ENCODE peak calls at places on chromosome 18, in ten cellular contexts. One of them, this sample, is unnamed.

GRCh38 chr18:48728204-48728833 is 189.5 kb downstream of the CTIF start:
- DNase-seq in K562: no peak
- DNase-seq in heart right ventricle: no peak
- DNase-seq in tibial artery: peak; percentile 78
- DNase-seq in cardiac muscle cell: peak; percentile 98
- DNase-seq in psoas muscle: no peak
- DNase-seq in spleen: no peak
- DNase-seq in A549: no peak
- DNase-seq in endodermal cell: no peak
- DNase-seq in fibroblast of lung: peak; percentile 100
- DNase-seq in this sample: no peak

GRCh38 chr18:31356025-31356424 is 20.6 kb upstream of the DSG4 start:
- DNase-seq in tibial artery: no peak
- DNase-seq in heart right ventricle: no peak
- DNase-seq in endodermal cell: no peak
- DNase-seq in spleen: no peak
- DNase-seq in psoas muscle: no peak
- DNase-seq in K562: no peak
- DNase-seq in cardiac muscle cell: no peak
- DNase-seq in fibroblast of lung: no peak
- DNase-seq in A549: no peak
- DNase-seq in this sample: no peak

GRCh38 chr18:10038268-10038667 is 124.5 kb downstream of the VAPA start:
- DNase-seq in heart right ventricle: no peak
- DNase-seq in psoas muscle: no peak
- DNase-seq in K562: no peak
- DNase-seq in A549: no peak
- DNase-seq in fibroblast of lung: no peak
- DNase-seq in spleen: no peak
- DNase-seq in cardiac muscle cell: no peak
- DNase-seq in endodermal cell: peak; percentile 36
- DNase-seq in tibial artery: no peak
- DNase-seq in this sample: no peak

GRCh38 chr18:54033087-54033486 is 191.4 kb downstream of the MBD2 start:
- DNase-seq in endodermal cell: no peak
- DNase-seq in spleen: no peak
- DNase-seq in fibroblast of lung: no peak
- DNase-seq in A549: no peak
- DNase-seq in psoas muscle: no peak
- DNase-seq in tibial artery: no peak
- DNase-seq in heart right ventricle: no peak
- DNase-seq in cardiac muscle cell: no peak
- DNase-seq in K562: no peak
- DNase-seq in this sample: no peak

GRCh38 chr18:32848836-32849235 is 76.0 kb upstream of the KLHL14 start:
- DNase-seq in endodermal cell: no peak
- DNase-seq in fibroblast of lung: peak; percentile 44
- DNase-seq in spleen: no peak
- DNase-seq in A549: no peak
- DNase-seq in K562: no peak
- DNase-seq in heart right ventricle: no peak
- DNase-seq in tibial artery: no peak
- DNase-seq in cardiac muscle cell: no peak
- DNase-seq in psoas muscle: no peak
- DNase-seq in this sample: no peak

GRCh38 chr18:46712406-46712805 is 44.4 kb downstream of the ST8SIA5 start:
- DNase-seq in spleen: no peak
- DNase-seq in heart right ventricle: no peak
- DNase-seq in psoas muscle: peak; percentile 73
- DNase-seq in tibial artery: no peak
- DNase-seq in K562: no peak
- DNase-seq in cardiac muscle cell: peak; percentile 10
- DNase-seq in endodermal cell: no peak
- DNase-seq in fibroblast of lung: peak; percentile 91
- DNase-seq in A549: no peak
- DNase-seq in this sample: no peak

GRCh38 chr18:46072959-46073358 is 899 bp upstream of the PSTPIP2 start:
- DNase-seq in cardiac muscle cell: no peak
- DNase-seq in heart right ventricle: no peak
- DNase-seq in spleen: peak; percentile 56
- DNase-seq in A549: no peak
- DNase-seq in tibial artery: no peak
- DNase-seq in fibroblast of lung: no peak
- DNase-seq in endodermal cell: no peak
- DNase-seq in K562: no peak
- DNase-seq in psoas muscle: no peak
- DNase-seq in this sample: no peak

GRCh38 chr18:297936-298335 is 30.1 kb upstream of the THOC1 start:
- DNase-seq in fibroblast of lung: peak; percentile 39
- DNase-seq in endodermal cell: no peak
- DNase-seq in spleen: no peak
- DNase-seq in cardiac muscle cell: no peak
- DNase-seq in tibial artery: no peak
- DNase-seq in K562: no peak
- DNase-seq in psoas muscle: no peak
- DNase-seq in A549: no peak
- DNase-seq in heart right ventricle: no peak
- DNase-seq in this sample: no peak

GRCh38 chr18:58998421-58999203 is 133.9 kb downstream of the ZNF532 start:
- DNase-seq in K562: no peak
- DNase-seq in cardiac muscle cell: peak; percentile 88
- DNase-seq in heart right ventricle: peak; percentile 52
- DNase-seq in psoas muscle: peak; percentile 89
- DNase-seq in endodermal cell: peak; percentile 27
- DNase-seq in spleen: no peak
- DNase-seq in tibial artery: peak; percentile 87
- DNase-seq in fibroblast of lung: peak; percentile 87
- DNase-seq in A549: peak; percentile 42
- DNase-seq in this sample: peak; percentile 85
- H3K4me3 ChIP-seq in K562: no peak overlapping the region
- H3K4me3 ChIP-seq in cardiac muscle cell: no peak overlapping the region
- H3K4me3 ChIP-seq in heart right ventricle: peak overlapping the region; percentile 3
- H3K4me3 ChIP-seq in psoas muscle: peak overlapping the region; percentile 30
- H3K4me3 ChIP-seq in endodermal cell: no peak overlapping the region
- H3K4me3 ChIP-seq in spleen: no peak overlapping the region
- H3K4me3 ChIP-seq in tibial artery: no peak overlapping the region
- H3K4me3 ChIP-seq in fibroblast of lung: peak overlapping the region; percentile 12
- H3K4me3 ChIP-seq in A549: no peak overlapping the region
- H3K4me3 ChIP-seq in this sample: peak overlapping the region; percentile 18

GRCh38 chr18:63131944-63132818 is 187.4 kb downstream of the BCL2 start:
- DNase-seq in endodermal cell: no peak
- DNase-seq in psoas muscle: no peak
- DNase-seq in cardiac muscle cell: no peak
- DNase-seq in K562: no peak
- DNase-seq in fibroblast of lung: no peak
- DNase-seq in tibial artery: no peak
- DNase-seq in A549: no peak
- DNase-seq in heart right ventricle: no peak
- DNase-seq in spleen: no peak
- DNase-seq in this sample: no peak

GRCh38 chr18:63137999-63138448 is 181.5 kb downstream of the BCL2 start:
- DNase-seq in cardiac muscle cell: no peak
- DNase-seq in K562: no peak
- DNase-seq in heart right ventricle: no peak
- DNase-seq in psoas muscle: peak; percentile 61
- DNase-seq in A549: no peak
- DNase-seq in fibroblast of lung: no peak
- DNase-seq in tibial artery: no peak
- DNase-seq in endodermal cell: no peak
- DNase-seq in spleen: peak; percentile 88
- DNase-seq in this sample: no peak

GRCh38 chr18:63132819-63133200 is 186.8 kb downstream of the BCL2 start:
- DNase-seq in A549: no peak
- DNase-seq in spleen: no peak
- DNase-seq in endodermal cell: no peak
- DNase-seq in K562: no peak
- DNase-seq in fibroblast of lung: no peak
- DNase-seq in cardiac muscle cell: no peak
- DNase-seq in heart right ventricle: no peak
- DNase-seq in tibial artery: no peak
- DNase-seq in psoas muscle: peak; percentile 57
- DNase-seq in this sample: no peak

GRCh38 chr18:63138469-63139340 is 180.9 kb downstream of the BCL2 start:
- DNase-seq in heart right ventricle: no peak
- DNase-seq in spleen: peak; percentile 84
- DNase-seq in K562: peak; percentile 6
- DNase-seq in A549: no peak
- DNase-seq in fibroblast of lung: no peak
- DNase-seq in endodermal cell: peak; percentile 89
- DNase-seq in tibial artery: no peak
- DNase-seq in cardiac muscle cell: no peak
- DNase-seq in psoas muscle: peak; percentile 60
- DNase-seq in this sample: peak; percentile 84

DNA sequence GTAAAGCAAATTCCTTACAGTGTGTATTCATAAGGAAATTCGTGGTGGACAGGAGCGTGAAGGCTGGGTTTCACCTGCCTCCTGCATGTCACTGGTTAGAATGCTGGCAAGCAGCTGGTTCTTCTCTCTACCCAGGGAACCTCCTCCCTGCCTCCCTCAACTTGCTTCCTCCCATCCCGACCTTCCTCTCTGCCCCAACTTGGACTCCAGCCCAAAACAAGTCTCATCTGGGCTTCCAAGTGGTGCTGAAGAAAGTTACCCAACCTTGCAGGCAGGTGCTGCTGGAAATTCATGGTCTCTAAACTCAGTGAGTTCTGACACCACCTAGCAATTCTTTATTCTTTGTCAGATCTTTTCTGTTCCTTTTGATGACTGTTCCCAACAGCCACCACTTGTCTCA is 184.5 kb downstream of the BCL2 start:
- DNase-seq in spleen: no peak
- DNase-seq in A549: no peak
- DNase-seq in psoas muscle: no peak
- DNase-seq in tibial artery: no peak
- DNase-seq in K562: no peak
- DNase-seq in fibroblast of lung: no peak
- DNase-seq in cardiac muscle cell: no peak
- DNase-seq in endodermal cell: no peak
- DNase-seq in heart right ventricle: no peak
- DNase-seq in this sample: no peak
- H3K4me1 ChIP-seq in spleen: peaks cover 25% of the 10 kb centered on the region
- H3K4me1 ChIP-seq in A549: no peaks in the 10 kb centered on the region
- H3K4me1 ChIP-seq in psoas muscle: peaks cover 46% of the 10 kb centered on the region
- H3K4me1 ChIP-seq in tibial artery: no peaks in the 10 kb centered on the region
- H3K4me1 ChIP-seq in K562: no peaks in the 10 kb centered on the region
- H3K4me1 ChIP-seq in fibroblast of lung: no peaks in the 10 kb centered on the region
- H3K4me1 ChIP-seq in cardiac muscle cell: no peaks in the 10 kb centered on the region
- H3K4me1 ChIP-seq in endodermal cell: no peaks in the 10 kb centered on the region
- H3K4me1 ChIP-seq in heart right ventricle: peaks cover 14% of the 10 kb centered on the region
- H3K4me1 ChIP-seq in this sample: peaks cover 32% of the 10 kb centered on the region

GRCh38 chr18:74084184-74084583 is 63.5 kb downstream of the FBXO15 start:
- DNase-seq in endodermal cell: peak; percentile 56
- DNase-seq in tibial artery: no peak
- DNase-seq in psoas muscle: no peak
- DNase-seq in fibroblast of lung: no peak
- DNase-seq in cardiac muscle cell: no peak
- DNase-seq in heart right ventricle: no peak
- DNase-seq in K562: no peak
- DNase-seq in spleen: no peak
- DNase-seq in A549: no peak
- DNase-seq in this sample: no peak

GRCh38 chr18:74081966-74082365 is 65.7 kb downstream of the FBXO15 start:
- DNase-seq in A549: no peak
- DNase-seq in K562: no peak
- DNase-seq in fibroblast of lung: no peak
- DNase-seq in heart right ventricle: no peak
- DNase-seq in cardiac muscle cell: no peak
- DNase-seq in tibial artery: no peak
- DNase-seq in endodermal cell: no peak
- DNase-seq in spleen: no peak
- DNase-seq in psoas muscle: no peak
- DNase-seq in this sample: no peak

GRCh38 chr18:74078257-74078656 is 69.4 kb downstream of the FBXO15 start:
- DNase-seq in heart right ventricle: no peak
- DNase-seq in K562: no peak
- DNase-seq in A549: no peak
- DNase-seq in endodermal cell: no peak
- DNase-seq in cardiac muscle cell: no peak
- DNase-seq in psoas muscle: no peak
- DNase-seq in spleen: no peak
- DNase-seq in fibroblast of lung: no peak
- DNase-seq in tibial artery: no peak
- DNase-seq in this sample: no peak

GRCh38 chr18:74083071-74083954 is 64.3 kb downstream of the FBXO15 start:
- DNase-seq in fibroblast of lung: no peak
- DNase-seq in heart right ventricle: no peak
- DNase-seq in spleen: no peak
- DNase-seq in tibial artery: no peak
- DNase-seq in cardiac muscle cell: no peak
- DNase-seq in psoas muscle: no peak
- DNase-seq in A549: no peak
- DNase-seq in endodermal cell: no peak
- DNase-seq in K562: no peak
- DNase-seq in this sample: no peak

DNA sequence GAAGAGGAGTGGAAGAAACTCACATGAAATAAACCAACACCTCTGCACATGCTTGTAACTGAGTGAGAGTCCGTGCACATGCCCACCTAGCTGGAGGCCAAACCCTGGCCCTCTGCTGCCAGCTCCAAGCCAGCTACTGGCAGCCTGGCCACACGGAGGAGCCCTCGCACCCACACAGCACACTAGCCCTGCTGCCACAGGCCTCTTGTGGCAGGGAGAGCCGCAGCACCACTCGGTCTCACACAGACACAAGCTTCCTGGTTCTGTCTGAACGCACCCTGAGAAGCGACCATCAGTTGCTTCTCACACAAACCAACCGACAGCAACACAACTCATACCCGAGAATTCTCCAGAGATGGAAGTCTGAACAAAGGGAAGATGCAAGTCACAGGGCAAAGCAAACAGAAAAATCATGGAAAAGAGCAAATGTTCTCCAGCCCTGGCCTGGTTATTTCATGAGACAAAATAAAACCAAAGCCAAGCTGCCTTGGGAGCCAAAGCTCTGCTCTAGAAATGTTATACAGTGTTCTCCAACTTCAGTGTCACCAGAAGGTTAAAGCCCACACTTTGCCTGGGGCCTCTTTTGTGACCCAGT is 65.1 kb downstream of the FBXO15 start:
- DNase-seq in heart right ventricle: peak; percentile 36
- DNase-seq in cardiac muscle cell: peak; percentile 55
- DNase-seq in K562: no peak
- DNase-seq in psoas muscle: no peak
- DNase-seq in A549: peak; percentile 74
- DNase-seq in spleen: peak; percentile 90
- DNase-seq in fibroblast of lung: peak; percentile 40
- DNase-seq in tibial artery: no peak
- DNase-seq in endodermal cell: peak; percentile 92
- DNase-seq in this sample: peak; percentile 53
- TF ChIP-seq CTCF in heart right ventricle: peak; percentile 52
- TF ChIP-seq CTCF in cardiac muscle cell: peak; percentile 42
- TF ChIP-seq CTCF in K562: peak; percentile 29
- TF ChIP-seq CTCF in psoas muscle: no peak
- TF ChIP-seq CTCF in A549: peak; percentile 39
- TF ChIP-seq CTCF in spleen: peak; percentile 51
- TF ChIP-seq CTCF in fibroblast of lung: no peak
- TF ChIP-seq CTCF in tibial artery: peak; percentile 35
- TF ChIP-seq CTCF in endodermal cell: peak; percentile 85
- TF ChIP-seq CTCF in this sample: peak; percentile 60

GRCh38 chr18:78129260-78129659 is 850.4 kb upstream of the SALL3 start:
- DNase-seq in psoas muscle: no peak
- DNase-seq in heart right ventricle: no peak
- DNase-seq in tibial artery: no peak
- DNase-seq in cardiac muscle cell: no peak
- DNase-seq in endodermal cell: no peak
- DNase-seq in fibroblast of lung: no peak
- DNase-seq in spleen: no peak
- DNase-seq in A549: no peak
- DNase-seq in K562: no peak
- DNase-seq in this sample: no peak

GRCh38 chr18:78128004-78128403 is 851.6 kb upstream of the SALL3 start:
- DNase-seq in psoas muscle: no peak
- DNase-seq in tibial artery: no peak
- DNase-seq in cardiac muscle cell: no peak
- DNase-seq in heart right ventricle: no peak
- DNase-seq in A549: no peak
- DNase-seq in spleen: no peak
- DNase-seq in K562: no peak
- DNase-seq in fibroblast of lung: no peak
- DNase-seq in endodermal cell: no peak
- DNase-seq in this sample: no peak

GRCh38 chr18:78133729-78134128 is 845.9 kb upstream of the SALL3 start:
- DNase-seq in heart right ventricle: no peak
- DNase-seq in K562: no peak
- DNase-seq in psoas muscle: no peak
- DNase-seq in endodermal cell: no peak
- DNase-seq in fibroblast of lung: no peak
- DNase-seq in spleen: no peak
- DNase-seq in tibial artery: no peak
- DNase-seq in A549: no peak
- DNase-seq in cardiac muscle cell: no peak
- DNase-seq in this sample: no peak

GRCh38 chr18:78127041-78127440 is 852.6 kb upstream of the SALL3 start:
- DNase-seq in psoas muscle: no peak
- DNase-seq in K562: no peak
- DNase-seq in fibroblast of lung: no peak
- DNase-seq in A549: no peak
- DNase-seq in heart right ventricle: no peak
- DNase-seq in tibial artery: no peak
- DNase-seq in endodermal cell: no peak
- DNase-seq in cardiac muscle cell: no peak
- DNase-seq in spleen: no peak
- DNase-seq in this sample: no peak

DNA sequence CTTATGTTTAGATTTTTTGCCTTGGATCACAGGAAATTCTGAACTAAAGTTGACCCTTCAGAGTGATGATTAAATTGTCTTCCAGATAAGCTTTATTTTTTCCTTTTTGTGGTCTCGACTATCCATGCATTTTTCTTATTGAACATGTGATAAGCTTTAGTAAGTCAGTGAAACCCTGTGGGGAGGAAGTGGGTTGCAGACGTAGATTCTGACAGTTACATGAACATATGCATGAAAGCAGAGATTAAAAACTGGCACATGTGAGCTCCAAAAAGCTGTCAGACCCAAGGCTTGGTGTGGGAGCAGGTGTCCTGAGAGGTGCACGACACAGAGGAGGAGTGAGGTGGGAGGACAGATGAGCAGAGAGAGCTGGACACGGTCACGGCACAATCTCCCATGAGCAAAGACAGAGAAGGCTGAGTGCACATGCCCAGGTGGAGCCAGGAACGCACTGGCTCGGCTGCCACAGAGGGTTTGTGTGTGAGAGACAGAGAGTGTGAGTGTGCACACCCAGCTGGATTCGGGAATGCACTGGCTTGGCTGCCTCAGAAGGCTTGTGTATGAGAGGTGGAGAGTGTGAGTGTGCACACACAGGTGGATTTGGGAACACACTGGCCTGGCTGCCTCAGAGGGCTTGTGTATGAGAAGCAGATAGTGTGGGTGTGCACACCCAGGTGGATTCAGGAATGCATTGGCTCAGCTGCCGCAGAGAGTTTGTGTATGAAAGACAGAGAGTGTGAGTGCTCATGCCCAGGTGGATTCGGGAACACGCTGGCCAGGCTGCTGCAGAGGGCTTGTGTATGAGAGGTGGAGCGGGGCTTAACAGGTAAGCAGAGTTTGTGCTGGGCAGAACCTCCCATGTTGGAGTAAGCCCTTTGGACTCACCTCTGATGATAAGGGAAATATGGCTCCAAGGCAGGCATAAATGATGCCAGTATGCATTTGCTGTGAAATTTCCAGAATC is 849.1 kb upstream of the SALL3 start:
- DNase-seq in K562: no peak
- DNase-seq in endodermal cell: no peak
- DNase-seq in fibroblast of lung: no peak
- DNase-seq in tibial artery: no peak
- DNase-seq in cardiac muscle cell: no peak
- DNase-seq in spleen: no peak
- DNase-seq in A549: no peak
- DNase-seq in heart right ventricle: no peak
- DNase-seq in psoas muscle: no peak
- DNase-seq in this sample: no peak
- H3K4me3 ChIP-seq in K562: no peak overlapping the region
- H3K4me3 ChIP-seq in endodermal cell: no peak overlapping the region
- H3K4me3 ChIP-seq in fibroblast of lung: no peak overlapping the region
- H3K4me3 ChIP-seq in tibial artery: no peak overlapping the region
- H3K4me3 ChIP-seq in cardiac muscle cell: no peak overlapping the region
- H3K4me3 ChIP-seq in spleen: no peak overlapping the region
- H3K4me3 ChIP-seq in A549: no peak overlapping the region
- H3K4me3 ChIP-seq in heart right ventricle: no peak overlapping the region
- H3K4me3 ChIP-seq in psoas muscle: no peak overlapping the region
- H3K4me3 ChIP-seq in this sample: no peak overlapping the region

This sample was measured in A673.